ENCODE peak calls at places on chromosomes 5 and 9, in seven cellular contexts. R is GM04504, B is neural crest cell, V is HCEC 1CT, O is renal cortical epithelial cell, A is Karpas-422, F is endothelial cell of umbilical vein. K is an unnamed sample.
A peak's percentile ranks its signal among the peaks of the same experiment; 100 is the strongest.

GRCh38 chr5:172645271-172645670 is 4.2 kb downstream of the NEURL1B start:
- DNase-seq in A (no peak), V (no peak), F (no peak), B (no peak), R (no peak), O (no peak), K (no peak)

GRCh38 chr9:74275872-74276508 is 221.1 kb upstream of the RORB start:
- DNase-seq in O (no peak), V (no peak), R (no peak), F (no peak), A (no peak), B (no peak), K (no peak)

GRCh38 chr5:164289526-164289925 is 784.1 kb downstream of the MAT2B start:
- DNase-seq in R (no peak), A (no peak), O (peak; percentile 7), F (no peak), B (no peak), V (no peak), K (no peak)

GRCh38 chr9:78575041-78575440 is 278.1 kb downstream of the PSAT1 start:
- DNase-seq in O (no peak), R (no peak), F (no peak), V (no peak), B (no peak), A (no peak), K (no peak)

GRCh38 chr9:127142291-127142690 is 19.9 kb upstream of the ANGPTL2 start:
- DNase-seq in R (no peak), V (no peak), O (no peak), F (no peak), B (no peak), A (no peak), K (no peak)

GRCh38 chr5:168260353-168261211 is 30.9 kb upstream of the WWC1 start:
- DNase-seq in V (no peak), R (no peak), O (no peak), A (no peak), F (no peak), B (no peak), K (no peak)

GRCh38 chr5:147673276-147673675 is 109.3 kb downstream of the JAKMIP2 start:
- DNase-seq in V (no peak), A (no peak), O (no peak), B (no peak), F (no peak), R (no peak), K (no peak)

GRCh38 chr5:83718195-83718825 is 2.3 kb downstream of the HAPLN1 start:
- DNase-seq in R (no peak), O (peak; percentile 78), B (peak; percentile 40), F (peak; percentile 70), V (peak; percentile 69), A (peak; percentile 79), K (peak; percentile 20)

GRCh38 chr5:84487963-84488362 is 103.3 kb upstream of the EDIL3 start:
- DNase-seq in R (no peak), V (no peak), B (no peak), A (no peak), O (no peak), F (no peak), K (no peak)

GRCh38 chr5:12959744-12960143 is 984.7 kb downstream of the DNAH5 start:
- DNase-seq in O (no peak), V (no peak), A (no peak), B (no peak), F (no peak), R (no peak), K (no peak)

GRCh38 chr5:133364916-133365315 is 247.4 kb downstream of the FSTL4 start:
- DNase-seq in V (no peak), F (no peak), R (no peak), B (no peak), O (no peak), A (no peak), K (no peak)

GRCh38 chr5:105639068-105639467 is 2031.7 kb downstream of the EFNA5 start:
- DNase-seq in A (no peak), F (no peak), V (no peak), O (no peak), B (no peak), R (no peak), K (no peak)

GRCh38 chr5:147554285-147554817 is 44.5 kb upstream of the DPYSL3 start:
- DNase-seq in F (peak; percentile 60), O (peak; percentile 84), R (peak; percentile 89), V (peak; percentile 60), A (no peak), B (no peak), K (no peak)

GRCh38 chr9:124260769-124261603 is 3.2 kb downstream of the NEK6 start:
- DNase-seq in A (peak; percentile 86), O (peak; percentile 71), F (peak; percentile 80), B (no peak), V (peak; percentile 49), R (no peak), K (no peak)

GRCh38 chr5:42798284-42799240 is 13.1 kb downstream of the SELENOP start:
- DNase-seq in B (no peak), F (no peak), V (no peak), O (no peak), A (no peak), R (no peak), K (no peak)

GRCh38 chr5:132422720-132423442 is 53.4 kb downstream of the SLC22A5 start:
- DNase-seq in O (peak; percentile 50), R (no peak), A (peak; percentile 49), F (peak; percentile 45), B (no peak), V (peak; percentile 65), K (no peak)

GRCh38 chr5:43000198-43000840 is 39.8 kb downstream of the ANXA2R start:
- DNase-seq in F (no peak), O (no peak), B (no peak), R (no peak), A (no peak), V (no peak), K (no peak)

GRCh38 chr5:1961304-1961946 is 78.7 kb upstream of the IRX4 start:
- DNase-seq in V (no peak), B (no peak), F (no peak), A (no peak), R (no peak), O (no peak), K (no peak)

GRCh38 chr5:128253224-128253623 is 169.7 kb downstream of the SLC12A2 start:
- DNase-seq in V (no peak), O (no peak), F (no peak), B (no peak), R (no peak), A (no peak), K (no peak)

K was measured in pulmonary artery endothelial cell.